ENCODE peak calls at places on chromosomes 12 and 14, in nine cellular contexts. Q, R, F, C, A, O, W, I and E are unnamed samples.

GRCh38 chr14:101215936-101216335 is 312.4 kb upstream of the RTL1 start:
- DNase-seq in Q (peak; percentile 22), R (peak; percentile 9), F (peak; percentile 0), C (no peak), A (no peak), O (peak; percentile 2), W (no peak), I (no peak), E (peak; percentile 6)

GRCh38 chr12:25311501-25311900 is 60.8 kb upstream of the KRAS start:
- DNase-seq in Q (no peak), R (no peak), F (no peak), C (no peak), A (no peak), O (no peak), W (no peak), I (no peak), E (no peak)

GRCh38 chr12:132474237-132474741 is 15.7 kb upstream of the FBRSL1 start:
- DNase-seq in Q (no peak), R (peak; percentile 9), F (no peak), C (peak; percentile 69), A (no peak), O (no peak), W (no peak), I (no peak), E (no peak)

GRCh38 chr12:77433799-77434198 is 368.4 kb upstream of the E2F7 start:
- DNase-seq in Q (no peak), R (no peak), F (no peak), C (no peak), A (no peak), O (no peak), W (no peak), I (no peak), E (no peak)

GRCh38 chr12:130982565-130983225 is 29.0 kb downstream of the ADGRD1 start:
- DNase-seq in Q (no peak), R (no peak), F (no peak), C (peak; percentile 37), A (no peak), O (no peak), W (no peak), I (no peak), E (no peak)

GRCh38 chr12:119749666-119750065 is 81.7 kb downstream of the PRKAB1 start:
- DNase-seq in Q (no peak), R (no peak), F (peak; percentile 33), C (no peak), A (no peak), O (no peak), W (no peak), I (no peak), E (no peak)

GRCh38 chr12:10861366-10861765 is 12.1 kb upstream of the PRR4 start:
- DNase-seq in Q (no peak), R (no peak), F (no peak), C (no peak), A (no peak), O (no peak), W (peak; percentile 6), I (no peak), E (no peak)

GRCh38 chr12:27279836-27280235 is 35.8 kb downstream of the STK38L start:
- DNase-seq in Q (no peak), R (no peak), F (no peak), C (no peak), A (no peak), O (no peak), W (peak; percentile 18), I (no peak), E (no peak)

GRCh38 chr14:75126679-75127473 is at the start of gene NEK9:
- DNase-seq in Q (peak; percentile 91), R (peak; percentile 91), F (peak; percentile 65), C (peak; percentile 88), A (no peak), O (peak; percentile 86), W (peak; percentile 80), I (peak; percentile 86), E (peak; percentile 90)

GRCh38 chr12:2035421-2036080 is 17.2 kb upstream of the CACNA1C start:
- DNase-seq in Q (no peak), R (no peak), F (no peak), C (no peak), A (no peak), O (no peak), W (no peak), I (no peak), E (no peak)
- H3K4me3 ChIP-seq in Q (peak overlapping the region; percentile 27), R (peak overlapping the region; percentile 37), F (peak overlapping the region; percentile 39), C (peak overlapping the region; percentile 48), A (peak overlapping the region; percentile 22), O (no peak overlapping the region), W (peak overlapping the region; percentile 40), I (peak overlapping the region; percentile 49), E (peak overlapping the region; percentile 28)

DNA sequence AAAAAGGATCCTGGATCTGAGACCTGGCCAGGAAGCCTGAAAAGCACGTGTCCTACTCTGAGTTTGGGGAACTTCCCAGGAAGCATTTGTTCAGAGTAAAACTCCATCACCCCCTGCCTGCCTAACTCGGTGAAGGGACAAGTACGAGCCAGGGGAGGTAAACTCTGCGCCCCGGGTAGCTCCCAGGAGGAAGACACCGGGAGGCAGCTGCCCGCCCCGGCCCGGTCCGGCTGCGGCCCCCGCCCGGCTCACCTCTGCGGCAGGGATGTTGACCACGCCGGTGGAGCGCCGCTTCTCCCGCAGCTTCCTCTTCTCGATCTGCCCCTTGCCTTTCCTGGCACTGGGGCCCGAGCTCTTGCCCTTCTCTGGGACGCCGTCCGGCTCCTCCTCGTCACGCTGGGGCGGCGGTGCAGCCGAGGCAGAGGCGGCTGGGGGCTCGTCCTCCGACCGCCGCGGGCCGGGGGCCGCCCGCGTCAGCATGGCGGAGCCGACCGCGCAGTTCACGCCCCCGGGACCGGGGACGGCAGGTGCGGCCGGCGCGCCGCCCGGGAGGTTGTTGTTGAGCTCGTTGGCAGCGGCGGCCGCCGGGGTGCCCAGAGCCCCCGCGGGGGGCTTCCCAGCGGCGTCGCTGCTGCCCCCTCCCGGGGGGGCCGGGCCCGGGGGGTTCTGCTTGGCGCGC is 1.1 kb downstream of the PAWR start:
- DNase-seq in Q (peak; percentile 46), R (peak; percentile 62), F (peak; percentile 71), C (peak; percentile 87), A (no peak), O (peak; percentile 35), W (peak; percentile 61), I (no peak), E (peak; percentile 40)
- TF ChIP-seq CTCF in Q (no peak), R (no peak), F (no peak), C (no peak), A (no peak), O (no peak), W (no peak), I (no peak), E (no peak)

DNA sequence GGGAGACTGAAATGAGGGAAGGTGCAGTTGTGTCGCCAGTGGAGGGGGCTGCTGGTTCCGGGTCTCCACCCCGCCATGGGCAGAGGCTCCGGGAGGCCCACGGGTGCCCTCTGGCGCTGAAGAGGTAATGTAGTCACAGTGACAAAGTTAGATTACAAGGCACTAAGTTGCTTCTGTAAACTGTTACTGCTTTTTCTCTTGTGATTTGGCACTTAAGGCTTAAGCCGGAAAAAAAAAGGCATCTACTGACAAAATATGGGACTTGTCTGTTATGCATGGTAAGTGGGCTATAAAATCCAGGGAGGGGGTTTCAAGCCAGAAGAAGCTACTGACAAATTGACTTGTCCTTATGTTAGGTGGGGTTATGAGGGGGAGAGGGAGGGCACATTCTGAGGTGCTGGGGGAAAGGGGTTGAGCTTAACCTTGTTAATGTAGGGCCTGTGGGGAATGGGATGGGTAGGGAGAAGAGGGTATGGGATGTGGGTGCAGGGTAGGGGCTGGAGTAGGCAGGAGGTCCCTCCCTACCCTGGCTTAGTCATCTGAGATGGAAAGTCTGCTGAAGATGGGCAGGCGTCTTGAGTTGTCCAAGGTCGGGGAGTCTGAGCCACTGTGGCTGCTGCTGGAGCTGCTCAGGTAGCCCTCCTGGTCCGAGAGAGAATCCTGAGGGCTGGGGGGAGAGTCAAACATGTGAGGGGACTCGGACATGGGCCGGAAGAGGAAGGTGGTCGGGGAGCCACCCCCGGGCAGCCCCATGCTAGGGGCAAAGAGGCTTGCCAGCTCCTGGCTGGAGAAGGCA is 3.7 kb downstream of the ZFP36L1 start:
- DNase-seq in Q (no peak), R (peak; percentile 83), F (peak; percentile 76), C (peak; percentile 91), A (peak; percentile 60), O (peak; percentile 89), W (peak; percentile 89), I (peak; percentile 77), E (peak; percentile 84)
- H3K4me3 ChIP-seq in Q (peak overlapping the region; percentile 86), R (peak overlapping the region; percentile 85), F (peak overlapping the region; percentile 94), C (peak overlapping the region; percentile 39), A (peak overlapping the region; percentile 99), O (peak overlapping the region; percentile 90), W (peak overlapping the region; percentile 90), I (peak overlapping the region; percentile 94), E (peak overlapping the region; percentile 78)

GRCh38 chr14:106679776-106680175 is 1153.4 kb downstream of the TMEM121 start:
- DNase-seq in Q (no peak), R (no peak), F (no peak), C (no peak), A (no peak), O (no peak), W (no peak), I (no peak), E (no peak)

GRCh38 chr14:106686533-106686932 is 1160.2 kb downstream of the TMEM121 start:
- DNase-seq in Q (no peak), R (no peak), F (no peak), C (no peak), A (no peak), O (no peak), W (no peak), I (no peak), E (no peak)

DNA sequence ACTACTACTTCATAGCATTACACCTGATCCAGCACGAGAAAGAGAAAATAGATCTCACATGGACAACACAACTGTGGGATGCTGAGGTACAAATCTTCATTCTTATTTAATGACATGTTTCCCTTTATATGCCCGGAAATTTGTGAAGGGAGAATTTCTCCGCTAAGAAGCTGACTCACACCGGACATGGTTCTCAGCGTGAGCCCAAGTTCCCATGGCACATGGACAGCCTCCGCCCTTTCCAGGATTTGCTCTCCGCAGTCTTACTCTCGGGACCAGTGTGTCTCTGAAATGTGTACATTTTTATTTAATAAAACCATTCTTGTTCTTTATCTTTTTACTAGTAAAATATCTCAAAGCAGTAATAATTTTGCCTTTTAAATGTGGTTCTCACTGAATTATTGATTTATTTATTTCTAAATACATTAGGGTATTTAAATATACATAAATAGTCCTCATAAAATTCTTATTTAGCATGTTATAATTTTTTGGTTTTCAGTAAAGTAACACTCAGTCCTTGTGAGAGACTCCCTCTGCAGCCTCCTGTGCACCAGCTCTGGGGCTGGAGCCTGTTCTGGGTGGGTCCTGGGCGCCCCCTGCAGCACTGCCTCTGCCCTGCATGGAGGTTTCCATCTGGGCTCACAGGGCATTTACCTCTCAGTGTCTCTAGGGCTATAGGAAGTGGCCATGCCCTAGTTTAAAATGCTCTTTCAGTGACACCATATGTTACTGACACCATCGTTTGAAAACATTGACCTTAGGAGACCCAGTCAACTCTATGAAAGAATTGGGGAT is 1155.0 kb downstream of the TMEM121 start:
- DNase-seq in Q (no peak), R (no peak), F (no peak), C (no peak), A (no peak), O (no peak), W (no peak), I (no peak), E (no peak)
- TF ChIP-seq CTCF in Q (peak; percentile 34), R (no peak), F (no peak), C (no peak), A (no peak), O (no peak), W (no peak), I (peak; percentile 33), E (no peak)